ENCODE peak calls at places on chromosomes 6 and 20, in nine cellular contexts. U is fibroblast of villous mesenchyme; O is suprapubic skin; B is CD8-positive, alpha-beta T cell; A is colonic mucosa; E is fibroblast of lung; K is fibroblast of the aortic adventitia; Y is cardiac muscle cell; I is bronchial epithelial cell. W is an unnamed sample.

GRCh38 chr6:129321303-129321702 is 388.7 kb downstream of the ARHGAP18 start:
- DNase-seq in U (no peak), O (no peak), B (no peak), A (no peak), E (peak; percentile 10), K (no peak), Y (no peak), I (no peak), W (no peak)

GRCh38 chr20:23298926-23299672 is 51.5 kb upstream of the NXT1 start:
- DNase-seq in U (no peak), O (no peak), B (no peak), A (no peak), E (no peak), K (peak; percentile 41), Y (peak; percentile 26), I (no peak), W (peak; percentile 13)

GRCh38 chr6:7787137-7787575 is 61.3 kb downstream of the BMP6 start:
- DNase-seq in U (peak; percentile 87), O (no peak), B (no peak), A (peak; percentile 18), E (peak; percentile 95), K (peak; percentile 100), Y (peak; percentile 96), I (peak; percentile 10), W (peak; percentile 31)

GRCh38 chr20:60465439-60465838 is 507.2 kb downstream of the CDH26 start:
- DNase-seq in U (no peak), O (no peak), B (no peak), A (no peak), E (no peak), K (no peak), Y (no peak), I (no peak), W (no peak)

GRCh38 chr6:22053385-22053997 is 243.3 kb downstream of the PRL start:
- DNase-seq in U (no peak), O (no peak), B (no peak), A (no peak), E (peak; percentile 58), K (no peak), Y (no peak), I (no peak), W (no peak)

GRCh38 chr6:128508588-128509296 is 11.7 kb downstream of the PTPRK start:
- DNase-seq in U (peak; percentile 86), O (no peak), B (no peak), A (no peak), E (peak; percentile 96), K (peak; percentile 89), Y (peak; percentile 88), I (peak; percentile 96), W (peak; percentile 87)

GRCh38 chr6:135722679-135723078 is 128.8 kb upstream of the PDE7B start:
- DNase-seq in U (peak; percentile 66), O (no peak), B (no peak), A (no peak), E (peak; percentile 97), K (peak; percentile 90), Y (peak; percentile 71), I (peak; percentile 91), W (peak; percentile 88)

GRCh38 chr6:34491091-34491430 is 25.2 kb downstream of the PACSIN1 start:
- DNase-seq in U (peak; percentile 63), O (no peak), B (no peak), A (no peak), E (peak; percentile 53), K (peak; percentile 56), Y (peak; percentile 61), I (peak; percentile 8), W (peak; percentile 13)

GRCh38 chr6:84278311-84278710 is 50.9 kb upstream of the CEP162 start:
- DNase-seq in U (no peak), O (no peak), B (no peak), A (no peak), E (peak; percentile 2), K (peak; percentile 9), Y (peak; percentile 46), I (no peak), W (no peak)

GRCh38 chr6:84280030-84280429 is 52.6 kb upstream of the CEP162 start:
- DNase-seq in U (no peak), O (no peak), B (no peak), A (no peak), E (peak; percentile 27), K (no peak), Y (no peak), I (peak; percentile 71), W (no peak)

GRCh38 chr6:84280639-84281038 is 53.2 kb upstream of the CEP162 start:
- DNase-seq in U (no peak), O (no peak), B (no peak), A (no peak), E (no peak), K (no peak), Y (no peak), I (no peak), W (no peak)

GRCh38 chr6:84284428-84285033 is 57.1 kb upstream of the CEP162 start:
- DNase-seq in U (peak; percentile 8), O (no peak), B (no peak), A (no peak), E (no peak), K (peak; percentile 37), Y (peak; percentile 50), I (no peak), W (no peak)

DNA sequence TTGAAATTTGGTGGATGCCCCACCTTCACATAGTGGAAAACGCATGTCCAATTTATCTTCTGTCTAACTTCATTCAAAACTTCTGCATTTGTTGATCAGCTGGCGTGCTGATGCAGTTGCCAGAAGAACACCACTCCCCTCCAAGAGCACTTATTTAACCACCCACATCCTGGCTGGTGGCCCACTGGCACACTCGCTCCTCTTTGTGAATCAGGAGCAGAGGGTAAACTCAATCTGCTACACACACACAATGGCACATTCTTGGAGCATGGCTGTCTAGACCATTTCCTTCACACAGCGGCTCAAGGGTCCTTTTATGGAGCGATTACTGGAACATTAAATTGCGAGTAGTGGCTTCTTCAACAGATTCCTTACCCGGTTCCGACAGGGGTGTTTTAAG is 55.1 kb upstream of the CEP162 start:
- DNase-seq in U (no peak), O (no peak), B (no peak), A (no peak), E (peak; percentile 86), K (peak; percentile 23), Y (peak; percentile 45), I (peak; percentile 69), W (peak; percentile 74)
- H3K4me3 ChIP-seq in U (no peak overlapping the region), O (no peak overlapping the region), B (no peak overlapping the region), A (no peak overlapping the region), E (no peak overlapping the region), K (no peak overlapping the region), Y (no peak overlapping the region), I (no peak overlapping the region), W (no peak overlapping the region)

GRCh38 chr6:44224154-44224977 is 971 bp downstream of the SLC29A1 start:
- DNase-seq in U (no peak), O (no peak), B (no peak), A (no peak), E (peak; percentile 15), K (no peak), Y (peak; percentile 16), I (peak; percentile 54), W (no peak)

GRCh38 chr6:44221961-44222335 is 1.4 kb upstream of the SLC29A1 start:
- DNase-seq in U (no peak), O (no peak), B (no peak), A (no peak), E (no peak), K (no peak), Y (no peak), I (no peak), W (no peak)

GRCh38 chr6:44222486-44222986 is 859 bp upstream of the SLC29A1 start:
- DNase-seq in U (no peak), O (no peak), B (no peak), A (no peak), E (no peak), K (no peak), Y (no peak), I (no peak), W (no peak)

GRCh38 chr6:44223471-44224153 is at the start of gene SLC29A1:
- DNase-seq in U (peak; percentile 49), O (no peak), B (peak; percentile 84), A (peak; percentile 87), E (peak; percentile 47), K (no peak), Y (peak; percentile 39), I (no peak), W (peak; percentile 33)

DNA sequence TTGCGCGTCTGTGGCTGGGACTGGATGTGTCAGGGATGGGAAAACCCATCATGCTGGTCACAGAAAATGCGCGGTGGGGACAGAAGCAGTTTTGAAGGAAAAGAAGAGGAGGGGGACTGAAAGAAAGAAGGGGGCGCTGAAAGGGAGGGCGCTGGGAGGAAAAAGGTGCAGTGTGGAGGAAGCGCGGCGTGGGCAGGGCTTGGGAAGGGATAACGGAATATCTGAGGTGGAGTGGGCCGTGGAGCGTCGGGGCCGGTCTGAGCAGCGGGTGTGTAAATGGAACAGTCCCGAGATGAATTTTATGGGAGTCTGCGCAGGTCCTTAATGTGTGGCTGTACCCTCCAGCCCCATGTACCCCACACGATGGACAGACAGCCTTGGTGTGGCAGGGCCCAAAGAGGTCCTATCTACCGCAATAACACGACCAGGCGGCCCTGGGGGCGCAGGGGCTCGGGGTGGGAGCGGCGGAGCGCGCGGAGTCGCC is 366 bp upstream of the SLC29A1 start:
- DNase-seq in U (no peak), O (no peak), B (no peak), A (no peak), E (no peak), K (no peak), Y (no peak), I (no peak), W (no peak)
- TF ChIP-seq CTCF in U (no peak), O (peak; percentile 4), B (no peak), A (no peak), E (no peak), K (no peak), Y (no peak), I (no peak), W (no peak)

DNA sequence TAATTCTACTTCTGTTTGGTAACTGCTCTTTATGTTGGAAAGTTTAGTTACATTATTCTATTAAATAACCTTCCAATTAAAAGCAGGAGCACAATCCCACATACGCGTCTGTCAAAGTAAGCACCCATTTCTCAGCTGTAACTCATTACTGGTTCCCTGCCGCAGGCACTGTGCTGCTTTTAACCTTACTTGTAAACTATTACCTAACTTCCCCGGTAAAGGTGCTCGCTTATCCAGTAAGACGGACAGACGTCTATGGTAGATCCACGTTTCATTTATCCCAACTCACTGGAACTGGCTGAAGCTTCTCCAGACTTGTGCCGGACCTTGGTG is 522 bp upstream of the ENPP4 start:
- DNase-seq in U (no peak), O (no peak), B (no peak), A (no peak), E (no peak), K (no peak), Y (no peak), I (peak; percentile 30), W (no peak)
- H3K4me3 ChIP-seq in U (peak overlapping the region; percentile 21), O (peak overlapping the region; percentile 54), B (peak overlapping the region; percentile 96), A (peak overlapping the region; percentile 64), E (peak overlapping the region; percentile 32), K (peak overlapping the region; percentile 67), Y (peak overlapping the region; percentile 45), I (peak overlapping the region; percentile 39), W (peak overlapping the region; percentile 57)

GRCh38 chr6:43308990-43309477 is 408 bp upstream of the CRIP3 start:
- DNase-seq in U (no peak), O (no peak), B (no peak), A (no peak), E (no peak), K (no peak), Y (no peak), I (no peak), W (no peak)

GRCh38 chr6:43306086-43306485 is 2.5 kb downstream of the CRIP3 start:
- DNase-seq in U (no peak), O (no peak), B (no peak), A (no peak), E (no peak), K (no peak), Y (no peak), I (no peak), W (no peak)

GRCh38 chr6:43307451-43308100 is 1.1 kb downstream of the CRIP3 start:
- DNase-seq in U (no peak), O (no peak), B (no peak), A (no peak), E (no peak), K (no peak), Y (no peak), I (no peak), W (no peak)

GRCh38 chr6:43310137-43310536 is 1.5 kb upstream of the CRIP3 start:
- DNase-seq in U (no peak), O (no peak), B (no peak), A (no peak), E (peak; percentile 15), K (peak; percentile 10), Y (no peak), I (no peak), W (no peak)

DNA sequence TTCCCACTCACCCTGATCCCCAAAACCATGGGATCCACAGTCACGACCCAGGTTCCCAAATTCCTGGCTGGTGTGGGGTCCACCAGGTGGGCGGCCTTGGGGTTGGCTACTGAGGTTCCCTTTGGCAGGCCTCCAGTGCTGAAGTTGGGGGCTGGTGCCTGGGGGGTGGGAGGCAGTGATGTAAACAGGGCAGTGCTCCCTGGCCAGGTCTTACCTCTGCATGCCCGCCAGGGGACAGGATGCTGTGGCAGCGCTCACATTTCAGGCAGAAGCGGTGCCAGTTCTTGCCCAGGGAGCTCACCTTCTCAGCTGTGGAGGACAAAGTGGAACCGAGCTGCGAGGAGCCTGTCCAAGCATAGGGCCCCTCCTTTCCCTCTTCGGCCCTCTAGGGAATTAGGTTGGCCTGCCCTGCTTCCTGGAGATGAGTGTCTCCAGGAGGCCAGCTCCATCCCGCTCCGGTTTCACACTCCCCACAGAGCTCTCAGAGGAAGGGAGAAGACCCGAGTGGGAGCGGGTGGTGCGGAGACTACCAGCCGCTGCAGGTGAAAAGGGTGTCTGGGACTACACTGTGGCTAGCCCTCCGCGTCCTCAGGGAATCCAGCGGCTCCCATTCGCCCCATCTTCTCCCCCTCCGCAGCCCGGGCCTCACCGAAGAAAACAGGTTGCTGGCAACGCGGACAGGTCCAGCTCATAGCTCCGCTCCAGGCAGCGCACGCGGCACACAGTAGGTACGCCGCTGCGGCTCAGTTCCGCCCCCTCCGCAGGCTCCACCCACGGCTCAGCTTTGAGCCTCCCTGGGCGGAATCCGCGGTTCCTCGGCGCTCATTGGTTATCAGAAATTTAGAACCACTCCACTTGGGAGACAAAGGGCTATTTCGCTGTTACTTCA is at the start of gene CRIP3:
- DNase-seq in U (peak; percentile 6), O (no peak), B (peak; percentile 45), A (peak; percentile 41), E (peak; percentile 11), K (peak; percentile 70), Y (peak; percentile 67), I (peak; percentile 28), W (no peak)
- TF ChIP-seq CTCF in U (peak; percentile 19), O (peak; percentile 11), B (peak; percentile 41), A (no peak), E (no peak), K (peak; percentile 33), Y (peak; percentile 33), I (peak; percentile 72), W (peak; percentile 33)